ENCODE peak calls at places on chromosomes 6 and 20, in four cellular contexts. G, X, I and S are unnamed samples.

GRCh38 chr20:3483784-3484183 is 13.0 kb downstream of the ATRN start:
- DNase-seq in X (no peak), G (peak), I (peak), S (peak)

GRCh38 chr6:131694832-131695426 is 6.3 kb downstream of the OR2A4 start:
- DNase-seq in X (peak), G (peak), I (peak), S (peak)

GRCh38 chr6:99344289-99344688 is 5.2 kb downstream of the FAXC start:
- DNase-seq in X (no peak), I (no peak), G (peak), S (peak)

GRCh38 chr6:9025223-9025622 is 589.9 kb upstream of the SLC35B3 start:
- DNase-seq in G (no peak), X (no peak), I (no peak), S (no peak)

GRCh38 chr6:117600008-117600743 is 2.1 kb downstream of the GOPC start:
- DNase-seq in G (peak), I (no peak), X (no peak), S (peak)

GRCh38 chr20:64130876-64131275 is 23.5 kb upstream of the NPBWR2 start:
- DNase-seq in X (no peak), G (no peak), I (no peak), S (no peak)

GRCh38 chr6:37566209-37566859 is 66.6 kb upstream of the CCDC167 start:
- DNase-seq in X (peak), I (no peak), G (no peak), S (peak)

GRCh38 chr6:22411408-22412105 is 114.7 kb upstream of the PRL start:
- DNase-seq in G (peak), X (no peak), I (peak), S (peak)

GRCh38 chr6:105902401-105903031 is 183.6 kb upstream of the PRDM1 start:
- DNase-seq in X (peak), I (peak), G (peak), S (no peak)

GRCh38 chr6:40719671-40720374 is 132.7 kb upstream of the LRFN2 start:
- DNase-seq in I (peak), X (no peak), G (peak), S (peak)

GRCh38 chr20:36573798-36574277 is 441 bp downstream of the TGIF2 start:
- DNase-seq in G (no peak), I (no peak), X (no peak), S (no peak)

GRCh38 chr20:44948107-44948506 is 12.1 kb downstream of the TOMM34 start:
- DNase-seq in G (no peak), I (no peak), X (no peak), S (no peak)

GRCh38 chr6:106377061-106377540 is 16.6 kb downstream of the CRYBG1 start:
- DNase-seq in I (peak), X (no peak), G (peak), S (peak)

GRCh38 chr20:33192912-33193501 is 24.1 kb upstream of the BPIFA3 start:
- DNase-seq in G (no peak), X (no peak), I (no peak), S (no peak)

GRCh38 chr6:64376394-64376793 is 740.8 kb downstream of the PHF3 start:
- DNase-seq in X (no peak), G (no peak), I (no peak), S (no peak)